ENCODE peak calls at places on chromosome 9, in nine cellular contexts. C is GM20000, W is PC-9, M is RWPE1, J is HCT116, F is BJ, G is tibial nerve, P is MM.1S, B is lower leg skin. A is an unnamed sample.

GRCh38 chr9:6498982-6499381 is 86.0 kb downstream of the UHRF2 start:
- DNase-seq in J (no peak), G (no peak), F (no peak), M (no peak), C (no peak), P (no peak), W (no peak), B (no peak), A (no peak)

GRCh38 chr9:35481347-35481975 is 8.4 kb upstream of the RUSC2 start:
- DNase-seq in W (peak), M (peak), G (no peak), F (no peak), J (peak), P (peak), C (peak), B (no peak), A (no peak)

GRCh38 chr9:95078934-95079333 is 238.6 kb downstream of the FANCC start:
- DNase-seq in W (no peak), J (no peak), M (no peak), C (no peak), B (no peak), F (no peak), P (no peak), G (no peak), A (no peak)

GRCh38 chr9:18721267-18722079 is 247.5 kb downstream of the ADAMTSL1 start:
- DNase-seq in B (no peak), G (no peak), W (no peak), J (no peak), M (no peak), P (no peak), C (no peak), F (no peak), A (no peak)

GRCh38 chr9:37324691-37325490 is 97.6 kb upstream of the GRHPR start:
- DNase-seq in M (no peak), B (no peak), W (no peak), F (no peak), P (no peak), G (no peak), J (no peak), C (no peak), A (no peak)

GRCh38 chr9:91420471-91421021 is 3.1 kb downstream of the NFIL3 start:
- DNase-seq in G (no peak), C (no peak), F (no peak), J (no peak), B (no peak), P (peak), W (no peak), M (peak), A (no peak)

GRCh38 chr9:38713426-38713825 is 6.5 kb downstream of the FAM240B start:
- DNase-seq in C (no peak), W (peak), P (no peak), M (peak), F (peak), G (no peak), J (no peak), B (no peak), A (no peak)

GRCh38 chr9:12956261-12956660 is 181.4 kb downstream of the LURAP1L start:
- DNase-seq in B (no peak), M (no peak), W (peak), F (no peak), G (no peak), C (no peak), P (peak), J (no peak), A (no peak)

GRCh38 chr9:138098908-138099791 is 221.6 kb downstream of the CACNA1B start:
- DNase-seq in M (no peak), J (no peak), F (no peak), W (no peak), G (no peak), P (no peak), C (no peak), B (peak), A (peak)

GRCh38 chr9:2234371-2234893 is 219.3 kb downstream of the SMARCA2 start:
- DNase-seq in B (no peak), G (no peak), M (no peak), F (no peak), W (no peak), J (no peak), C (no peak), P (no peak), A (no peak)

GRCh38 chr9:101477736-101478135 is 42.2 kb upstream of the ALDOB start:
- DNase-seq in G (no peak), J (no peak), W (no peak), B (no peak), M (no peak), F (no peak), P (no peak), C (no peak), A (no peak)

GRCh38 chr9:5900622-5901021 is 9.9 kb downstream of the MLANA start:
- DNase-seq in P (no peak), G (no peak), C (no peak), B (no peak), J (no peak), M (no peak), F (no peak), W (no peak), A (no peak)

GRCh38 chr9:34157898-34158297 is 20.9 kb upstream of the UBAP1 start:
- DNase-seq in F (no peak), P (no peak), M (no peak), J (no peak), W (no peak), B (no peak), G (no peak), C (no peak), A (no peak)

GRCh38 chr9:89807682-89808075 is 202.9 kb downstream of the GADD45G start:
- DNase-seq in F (no peak), G (no peak), M (no peak), P (no peak), C (no peak), B (peak), J (no peak), W (no peak), A (peak)

GRCh38 chr9:89808801-89809200 is 204.0 kb downstream of the GADD45G start:
- DNase-seq in P (no peak), C (no peak), W (no peak), G (no peak), B (peak), J (no peak), M (no peak), F (no peak), A (peak)

GRCh38 chr9:89807101-89807395 is 202.2 kb downstream of the GADD45G start:
- DNase-seq in F (no peak), B (peak), P (no peak), M (no peak), G (no peak), J (no peak), W (no peak), C (no peak), A (peak)

GRCh38 chr9:89806371-89807100 is 201.7 kb downstream of the GADD45G start:
- DNase-seq in W (no peak), M (peak), J (no peak), G (no peak), P (no peak), F (no peak), B (peak), C (no peak), A (peak)

DNA sequence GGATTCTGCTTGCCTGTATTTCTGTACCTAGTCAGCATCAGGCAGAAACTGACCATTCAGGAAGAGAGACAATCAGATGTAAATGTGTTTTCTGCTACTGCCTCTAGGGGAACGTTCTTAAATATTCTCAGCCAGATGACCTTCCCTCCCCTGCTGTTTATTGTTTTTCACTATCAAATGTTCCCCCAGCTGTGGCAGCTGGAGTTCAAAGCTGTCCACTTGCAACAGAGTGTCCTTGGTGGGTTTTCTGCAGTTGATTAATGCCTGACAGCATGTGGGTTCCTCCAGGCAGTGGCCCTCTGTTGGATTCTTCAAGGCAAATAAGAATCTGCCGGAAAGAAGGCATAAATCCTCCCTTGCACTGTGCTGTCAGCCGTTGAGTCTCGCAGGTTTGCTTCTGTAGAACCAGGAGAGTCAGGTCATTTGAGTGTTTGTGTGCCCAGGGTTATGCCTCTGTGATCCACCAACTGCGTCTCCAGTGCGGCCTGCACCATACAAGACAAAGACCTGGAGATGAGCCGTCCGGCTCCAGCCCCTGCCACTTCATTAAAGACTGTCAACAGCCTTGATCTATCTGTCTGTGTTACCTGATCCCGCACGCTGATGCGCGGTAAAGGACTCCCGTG is 203.4 kb downstream of the GADD45G start:
- DNase-seq in C (peak), M (no peak), B (peak), W (no peak), F (no peak), G (no peak), P (no peak), J (no peak), A (peak)
- TF ChIP-seq CTCF in C (no peak), M (no peak), B (no peak), W (no peak), F (no peak), G (no peak), P (peak), J (no peak), A (peak)

GRCh38 chr9:129476821-129477611 is 143.9 kb downstream of the C9orf50 start:
- DNase-seq in B (no peak), M (no peak), P (no peak), G (no peak), W (no peak), F (no peak), C (no peak), J (no peak), A (no peak)
- TF ChIP-seq CTCF in B (no peak), M (no peak), P (no peak), G (no peak), W (no peak), F (peak), C (no peak), J (no peak), A (no peak)

GRCh38 chr9:4148215-4148561 is 151.7 kb downstream of the GLIS3 start:
- DNase-seq in J (no peak), M (no peak), C (no peak), P (no peak), B (no peak), F (no peak), G (no peak), W (no peak), A (no peak)

GRCh38 chr9:4147476-4148214 is 152.2 kb downstream of the GLIS3 start:
- DNase-seq in G (no peak), B (no peak), F (no peak), W (no peak), P (no peak), J (no peak), C (no peak), M (no peak), A (no peak)

GRCh38 chr9:4155224-4156026 is 144.4 kb downstream of the GLIS3 start:
- DNase-seq in G (no peak), P (no peak), M (no peak), B (no peak), W (no peak), F (no peak), C (no peak), J (no peak), A (no peak)

GRCh38 chr9:4152201-4152600 is 147.7 kb downstream of the GLIS3 start:
- DNase-seq in C (no peak), G (no peak), M (no peak), P (no peak), F (no peak), W (no peak), B (no peak), J (no peak), A (no peak)

DNA sequence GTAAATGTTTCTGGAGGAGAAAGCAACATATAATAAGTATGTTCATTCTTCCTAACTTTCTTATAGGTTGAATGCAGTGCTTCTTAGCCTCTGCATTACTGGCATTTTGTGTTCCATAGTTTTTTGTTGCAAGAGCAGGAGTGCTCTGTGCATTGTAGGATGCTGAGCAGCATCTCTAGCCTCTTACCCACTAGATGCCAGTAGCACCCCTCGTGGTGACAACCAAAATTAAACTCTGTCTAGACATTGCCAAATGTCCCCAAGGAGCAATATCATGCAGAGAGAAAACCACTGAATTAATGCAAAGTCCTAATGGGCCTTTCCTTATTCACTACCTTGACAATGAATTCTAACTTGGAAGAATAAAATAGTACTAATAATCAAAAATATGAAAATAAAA is 147.0 kb downstream of the GLIS3 start:
- DNase-seq in F (no peak), P (no peak), M (no peak), W (no peak), B (no peak), J (no peak), C (no peak), G (no peak), A (no peak)
- TF ChIP-seq CTCF in F (no peak), P (no peak), M (no peak), W (peak), B (no peak), J (peak), C (no peak), G (no peak), A (peak)

GRCh38 chr9:107471562-107471961 is 18.0 kb downstream of the KLF4 start:
- DNase-seq in J (no peak), M (no peak), C (no peak), P (no peak), G (no peak), W (no peak), B (no peak), F (no peak), A (no peak)

GRCh38 chr9:107478805-107479204 is 10.8 kb downstream of the KLF4 start:
- DNase-seq in M (no peak), F (no peak), C (no peak), B (peak), G (no peak), J (no peak), W (no peak), P (no peak), A (no peak)

GRCh38 chr9:107472581-107473335 is 16.8 kb downstream of the KLF4 start:
- DNase-seq in J (no peak), W (no peak), M (no peak), C (no peak), F (no peak), P (no peak), B (no peak), G (no peak), A (no peak)

DNA sequence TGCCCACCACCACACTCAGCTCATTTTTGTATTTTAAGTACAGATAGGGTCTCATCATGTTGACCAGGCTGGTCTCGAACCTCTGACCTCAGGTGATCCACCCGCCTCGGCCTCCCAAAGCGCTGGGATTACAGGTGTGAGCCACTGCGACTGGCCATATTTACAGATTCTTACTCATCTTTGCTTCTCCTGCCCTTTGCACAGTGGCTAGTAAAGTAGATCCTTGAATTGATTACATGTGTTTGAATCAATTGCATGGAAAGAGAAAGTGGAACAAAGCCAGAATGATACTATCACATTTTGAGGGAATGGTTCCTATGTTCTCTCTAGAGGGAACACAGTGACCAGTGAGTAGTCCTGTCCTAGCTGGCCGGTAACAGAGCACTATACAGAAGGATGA is 15.4 kb downstream of the KLF4 start:
- DNase-seq in G (no peak), C (no peak), W (no peak), P (no peak), M (no peak), J (no peak), F (no peak), B (peak), A (no peak)
- TF ChIP-seq CTCF in G (no peak), C (no peak), W (no peak), P (no peak), M (no peak), J (no peak), F (no peak), B (no peak), A (no peak)

GRCh38 chr9:120689860-120690259 is 24.4 kb downstream of the MEGF9 start:
- DNase-seq in F (no peak), G (no peak), P (no peak), J (no peak), M (no peak), B (no peak), W (no peak), C (no peak), A (no peak)
- TF ChIP-seq CTCF in F (no peak), G (no peak), P (no peak), J (no peak), M (no peak), B (no peak), W (no peak), C (no peak), A (no peak)

GRCh38 chr9:68904454-68904853 is 109.5 kb downstream of the PRKACG start:
- DNase-seq in B (no peak), P (peak), J (no peak), G (no peak), M (no peak), W (no peak), C (no peak), F (no peak), A (no peak)
- TF ChIP-seq CTCF in B (no peak), P (no peak), J (no peak), G (no peak), M (no peak), W (no peak), C (no peak), F (no peak), A (no peak)

GRCh38 chr9:87950765-87951488 is 23.4 kb downstream of the CDK20 start:
- DNase-seq in B (no peak), P (peak), C (peak), F (no peak), M (peak), G (no peak), W (no peak), J (peak), A (no peak)
- TF ChIP-seq CTCF in B (no peak), P (peak), C (no peak), F (peak), M (peak), G (peak), W (peak), J (peak), A (peak)

DNA sequence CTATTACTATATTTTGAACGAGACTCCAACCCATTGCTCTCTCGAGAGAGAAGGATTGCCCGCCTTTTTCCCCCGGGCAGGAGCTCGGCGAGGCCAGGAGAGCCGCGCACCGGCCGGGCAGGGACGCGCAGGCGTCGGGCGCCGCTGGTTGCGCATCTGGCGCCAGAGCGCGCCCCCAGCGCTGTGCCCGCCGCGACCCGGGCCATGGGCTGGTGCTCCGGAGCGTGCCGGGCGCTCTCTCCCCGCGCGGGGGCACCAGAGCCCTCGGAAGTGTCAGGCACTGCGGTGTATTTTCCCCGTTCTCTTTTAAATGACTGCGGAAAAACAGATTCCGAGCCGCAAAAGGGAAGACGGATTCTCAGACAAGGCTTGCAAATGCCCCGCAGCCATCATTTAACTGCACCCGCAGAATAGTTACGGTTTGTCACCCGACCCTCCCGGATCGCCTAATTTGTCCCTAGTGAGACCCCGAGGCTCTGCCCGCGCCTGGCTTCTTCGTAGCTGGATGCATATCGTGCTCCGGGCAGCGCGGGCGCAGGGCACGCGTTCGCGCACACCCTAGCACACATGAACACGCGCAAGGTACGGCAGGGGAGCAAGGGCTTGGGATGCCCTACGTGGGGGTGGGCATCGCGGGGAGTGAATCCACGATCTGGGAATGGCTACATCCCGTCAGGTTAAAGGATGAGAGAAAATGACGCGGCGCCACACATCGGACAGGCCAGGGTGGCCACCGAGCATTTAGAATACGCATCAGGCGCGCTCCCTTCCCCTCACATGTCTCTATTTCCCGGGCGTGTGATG is 1.1 kb upstream of the NTRK2 start:
- DNase-seq in C (peak), G (peak), J (peak), F (peak), W (no peak), P (peak), M (peak), B (peak), A (peak)
- TF ChIP-seq CTCF in C (peak), G (peak), J (peak), F (peak), W (no peak), P (peak), M (peak), B (no peak), A (peak)

GRCh38 chr9:128107260-128107970 is 20.1 kb downstream of the PTGES2 start:
- DNase-seq in J (no peak), F (no peak), B (no peak), M (no peak), P (no peak), W (no peak), G (no peak), C (no peak), A (no peak)

GRCh38 chr9:128106940-128107259 is 20.6 kb downstream of the PTGES2 start:
- DNase-seq in W (no peak), B (no peak), C (no peak), F (no peak), J (no peak), G (no peak), M (no peak), P (no peak), A (no peak)

GRCh38 chr9:128107971-128108783 is 19.4 kb downstream of the PTGES2 start:
- DNase-seq in B (no peak), P (no peak), G (no peak), W (no peak), F (no peak), C (no peak), M (no peak), J (no peak), A (no peak)

GRCh38 chr9:128105538-128106175 is 21.9 kb downstream of the PTGES2 start:
- DNase-seq in B (no peak), F (no peak), J (no peak), M (no peak), C (no peak), G (no peak), W (no peak), P (no peak), A (no peak)

GRCh38 chr9:128106181-128106939 is 21.2 kb downstream of the PTGES2 start:
- DNase-seq in P (no peak), C (no peak), F (no peak), B (no peak), M (no peak), W (no peak), G (no peak), J (no peak), A (no peak)
- TF ChIP-seq CTCF in P (no peak), C (no peak), F (no peak), B (no peak), M (no peak), W (no peak), G (no peak), J (no peak), A (no peak)